ENCODE peak calls at places on chromosome 16, in five cellular contexts. T is right lobe of liver; C is right cardiac atrium; J is AG04449; Y is effector memory CD4-positive, alpha-beta T cell. R is an unnamed sample.

GRCh38 chr16:74724820-74725549 is 24.3 kb upstream of the MLKL start:
- DNase-seq in T (no peak), C (no peak), J (peak; percentile 29), Y (no peak), R (peak; percentile 93)

GRCh38 chr16:6345090-6345489 is 987.6 kb upstream of the RBFOX1 start:
- DNase-seq in T (no peak), C (no peak), J (no peak), Y (no peak), R (no peak)

GRCh38 chr16:89613101-89613953 is at the start of gene DPEP1:
- DNase-seq in T (no peak), C (no peak), J (no peak), Y (no peak), R (no peak)

GRCh38 chr16:25126820-25127232 is 15.3 kb downstream of the LCMT1 start:
- DNase-seq in T (no peak), C (no peak), J (peak; percentile 44), Y (no peak), R (peak; percentile 50)

GRCh38 chr16:50462793-50463507 is 85.2 kb upstream of the NKD1 start:
- DNase-seq in T (peak; percentile 24), C (no peak), J (no peak), Y (no peak), R (no peak)

GRCh38 chr16:3046506-3047386 is at the start of gene MMP25:
- DNase-seq in T (peak; percentile 55), C (peak; percentile 43), J (no peak), Y (no peak), R (no peak)

GRCh38 chr16:50683689-50684374 is 2.7 kb upstream of the SNX20 start:
- DNase-seq in T (no peak), C (no peak), J (no peak), Y (peak; percentile 45), R (no peak)

GRCh38 chr16:56608876-56609462 is 585 bp downstream of the MT2A start:
- DNase-seq in T (no peak), C (peak; percentile 67), J (no peak), Y (no peak), R (no peak)

GRCh38 chr16:53968454-53968853 is 264.5 kb downstream of the FTO start:
- DNase-seq in T (no peak), C (no peak), J (no peak), Y (no peak), R (no peak)

GRCh38 chr16:80250376-80250775 is 290.4 kb upstream of the DYNLRB2 start:
- DNase-seq in T (no peak), C (no peak), J (no peak), Y (no peak), R (no peak)

GRCh38 chr16:27798241-27798640 is 248.3 kb downstream of the KATNIP start:
- DNase-seq in T (no peak), C (no peak), J (no peak), Y (no peak), R (no peak)

GRCh38 chr16:66899945-66900688 is 18.6 kb downstream of the CDH16 start:
- DNase-seq in T (no peak), C (peak; percentile 92), J (no peak), Y (no peak), R (peak; percentile 82)

GRCh38 chr16:2482181-2483107 is 7.5 kb downstream of the TBC1D24 start:
- DNase-seq in T (peak; percentile 57), C (peak; percentile 84), J (no peak), Y (no peak), R (peak; percentile 81)

GRCh38 chr16:54628796-54629625 is 301.7 kb upstream of the IRX5 start:
- DNase-seq in T (peak; percentile 57), C (no peak), J (no peak), Y (no peak), R (no peak)

GRCh38 chr16:85600078-85600477 is 13.0 kb upstream of the GSE1 start:
- DNase-seq in T (no peak), C (no peak), J (no peak), Y (no peak), R (no peak)

GRCh38 chr16:4101421-4102275 is 14.6 kb downstream of the ADCY9 start:
- DNase-seq in T (no peak), C (peak; percentile 79), J (no peak), Y (no peak), R (peak; percentile 60)

GRCh38 chr16:50684823-50685455 is 3.8 kb upstream of the SNX20 start:
- DNase-seq in T (no peak), C (no peak), J (no peak), Y (no peak), R (no peak)

GRCh38 chr16:18003033-18003432 is 333.5 kb downstream of the NPIPA8 start:
- DNase-seq in T (no peak), C (no peak), J (no peak), Y (no peak), R (no peak)

GRCh38 chr16:88463411-88463810 is 10.3 kb downstream of the ZFPM1 start:
- DNase-seq in T (no peak), C (no peak), J (no peak), Y (no peak), R (no peak)

GRCh38 chr16:75038036-75038959 is 39.5 kb downstream of the ZNRF1 start:
- DNase-seq in T (no peak), C (no peak), J (no peak), Y (no peak), R (no peak)

GRCh38 chr16:9901-10665 is 43.3 kb downstream of the POLR3K start:
- DNase-seq in T (peak; percentile 51), C (peak; percentile 61), J (no peak), Y (no peak), R (no peak)

GRCh38 chr16:88558457-88559442 is 11.5 kb upstream of the ZC3H18 start:
- DNase-seq in T (peak; percentile 74), C (peak; percentile 93), J (no peak), Y (no peak), R (peak; percentile 77)